ENCODE peak calls at places on chromosomes 13 and 19, in nine cellular contexts. B is H54, L is Peyer's patch, Y is left cardiac atrium, Z is suprapubic skin, K is mucosa of gallbladder, U is ureter, O is breast epithelium, M is left ventricle myocardium inferior. J is an unnamed sample.

GRCh38 chr19:16566161-16566560 is 6.1 kb downstream of the SLC35E1 start:
- DNase-seq in B (no peak), L (peak; percentile 92), Y (no peak), Z (no peak), K (peak; percentile 56), U (peak; percentile 80), O (no peak), M (no peak), J (peak; percentile 92)

GRCh38 chr19:3320354-3320670 is 46.1 kb upstream of the NFIC start:
- DNase-seq in B (no peak), L (no peak), Y (no peak), Z (no peak), K (no peak), U (no peak), O (no peak), M (no peak), J (no peak)

GRCh38 chr13:43301341-43301969 is 278.1 kb downstream of the DNAJC15 start:
- DNase-seq in B (no peak), L (no peak), Y (no peak), Z (no peak), K (no peak), U (no peak), O (no peak), M (no peak), J (no peak)

GRCh38 chr13:94673841-94674240 is 38.5 kb downstream of the SOX21 start:
- DNase-seq in B (no peak), L (no peak), Y (no peak), Z (no peak), K (no peak), U (no peak), O (no peak), M (no peak), J (no peak)

GRCh38 chr19:34480971-34481821 is at the start of gene WTIP:
- DNase-seq in B (peak; percentile 77), L (peak; percentile 58), Y (peak; percentile 83), Z (peak; percentile 83), K (peak; percentile 54), U (peak; percentile 65), O (peak; percentile 64), M (peak; percentile 84), J (no peak)

GRCh38 chr19:49432141-49433073 is 7.2 kb downstream of the GFY start:
- DNase-seq in B (no peak), L (no peak), Y (no peak), Z (peak; percentile 58), K (no peak), U (no peak), O (no peak), M (no peak), J (no peak)

GRCh38 chr19:7734220-7735203 is 2.6 kb upstream of the CLEC4G start:
- DNase-seq in B (no peak), L (peak; percentile 24), Y (no peak), Z (no peak), K (no peak), U (no peak), O (no peak), M (no peak), J (no peak)

GRCh38 chr19:55133639-55134444 is 15.2 kb downstream of the TNNT1 start:
- DNase-seq in B (no peak), L (no peak), Y (no peak), Z (no peak), K (no peak), U (no peak), O (no peak), M (no peak), J (no peak)

GRCh38 chr13:24038405-24038804 is 122.1 kb upstream of the SPATA13 start:
- DNase-seq in B (no peak), L (peak; percentile 55), Y (no peak), Z (no peak), K (no peak), U (no peak), O (no peak), M (no peak), J (no peak)

GRCh38 chr13:30743319-30744055 is 8.1 kb downstream of the ALOX5AP start:
- DNase-seq in B (peak; percentile 61), L (peak; percentile 71), Y (peak; percentile 42), Z (no peak), K (peak; percentile 55), U (no peak), O (no peak), M (no peak), J (peak; percentile 59)

GRCh38 chr19:17335575-17335974 is 920 bp upstream of the ANO8 start:
- DNase-seq in B (no peak), L (no peak), Y (no peak), Z (no peak), K (no peak), U (no peak), O (no peak), M (no peak), J (no peak)

GRCh38 chr19:2503521-2504109 is 27.7 kb downstream of the GADD45B start:
- DNase-seq in B (peak; percentile 95), L (no peak), Y (no peak), Z (no peak), K (peak; percentile 27), U (no peak), O (peak; percentile 59), M (no peak), J (no peak)

GRCh38 chr13:41648314-41648935 is 191.1 kb downstream of the RGCC start:
- DNase-seq in B (peak; percentile 5), L (no peak), Y (no peak), Z (no peak), K (no peak), U (no peak), O (no peak), M (no peak), J (no peak)

GRCh38 chr19:53525922-53526321 is 12.0 kb upstream of the ZNF331 start:
- DNase-seq in B (no peak), L (no peak), Y (no peak), Z (no peak), K (no peak), U (no peak), O (no peak), M (no peak), J (no peak)

GRCh38 chr13:52862358-52863206 is 14.1 kb upstream of the PCDH8 start:
- DNase-seq in B (no peak), L (no peak), Y (no peak), Z (no peak), K (no peak), U (no peak), O (no peak), M (no peak), J (no peak)

GRCh38 chr13:47337781-47338507 is 441.1 kb upstream of the HTR2A start:
- DNase-seq in B (no peak), L (no peak), Y (no peak), Z (no peak), K (no peak), U (no peak), O (no peak), M (no peak), J (no peak)

GRCh38 chr13:31739226-31739625 is at the start of gene RXFP2:
- DNase-seq in B (no peak), L (no peak), Y (no peak), Z (no peak), K (no peak), U (no peak), O (no peak), M (no peak), J (no peak)

GRCh38 chr13:113836917-113837553 is 26.8 kb downstream of the GAS6 start:
- DNase-seq in B (peak; percentile 71), L (no peak), Y (peak; percentile 74), Z (no peak), K (peak; percentile 63), U (peak; percentile 87), O (no peak), M (peak; percentile 76), J (no peak)

GRCh38 chr13:29840585-29840984 is 9.8 kb downstream of the UBL3 start:
- DNase-seq in B (no peak), L (no peak), Y (no peak), Z (no peak), K (no peak), U (no peak), O (no peak), M (no peak), J (no peak)

GRCh38 chr19:35768082-35768421 is 7.3 kb upstream of the ARHGAP33 start:
- DNase-seq in B (no peak), L (no peak), Y (no peak), Z (no peak), K (no peak), U (no peak), O (no peak), M (no peak), J (no peak)

GRCh38 chr13:99648905-99649304 is 147.6 kb downstream of the TM9SF2 start:
- DNase-seq in B (no peak), L (no peak), Y (no peak), Z (no peak), K (no peak), U (no peak), O (no peak), M (no peak), J (no peak)

J was measured in lower leg skin.